ENCODE peak calls at places on chromosomes 2 and 18, in six cellular contexts. F, B, W, K, C and S are unnamed samples.

GRCh38 chr2:59378104-59378503 is 1137.0 kb upstream of the FANCL start:
- DNase-seq in F (no peak), B (no peak), W (no peak), K (no peak), C (no peak), S (no peak)

GRCh38 chr2:38128653-38129052 is 52.7 kb upstream of the CYP1B1 start:
- DNase-seq in F (peak; percentile 48), B (no peak), W (peak; percentile 60), K (no peak), C (peak; percentile 53), S (no peak)

GRCh38 chr2:70258532-70258875 is 567 bp downstream of the PCYOX1 start:
- DNase-seq in F (no peak), B (peak; percentile 40), W (peak; percentile 88), K (peak; percentile 78), C (peak; percentile 85), S (no peak)

GRCh38 chr18:475202-475624 is 25.3 kb downstream of the COLEC12 start:
- DNase-seq in F (no peak), B (no peak), W (no peak), K (no peak), C (peak; percentile 41), S (no peak)

GRCh38 chr2:190996338-190996946 is 17.5 kb downstream of the STAT1 start:
- DNase-seq in F (no peak), B (no peak), W (no peak), K (no peak), C (no peak), S (no peak)

GRCh38 chr2:236281423-236281822 is 17.2 kb upstream of the ASB18 start:
- DNase-seq in F (no peak), B (no peak), W (no peak), K (no peak), C (no peak), S (no peak)

GRCh38 chr18:39435986-39436385 is 1870.4 kb upstream of the CELF4 start:
- DNase-seq in F (no peak), B (no peak), W (no peak), K (no peak), C (no peak), S (no peak)

GRCh38 chr18:50312296-50313030 is 25.0 kb upstream of the CXXC1 start:
- DNase-seq in F (peak; percentile 97), B (no peak), W (no peak), K (no peak), C (no peak), S (no peak)

DNA sequence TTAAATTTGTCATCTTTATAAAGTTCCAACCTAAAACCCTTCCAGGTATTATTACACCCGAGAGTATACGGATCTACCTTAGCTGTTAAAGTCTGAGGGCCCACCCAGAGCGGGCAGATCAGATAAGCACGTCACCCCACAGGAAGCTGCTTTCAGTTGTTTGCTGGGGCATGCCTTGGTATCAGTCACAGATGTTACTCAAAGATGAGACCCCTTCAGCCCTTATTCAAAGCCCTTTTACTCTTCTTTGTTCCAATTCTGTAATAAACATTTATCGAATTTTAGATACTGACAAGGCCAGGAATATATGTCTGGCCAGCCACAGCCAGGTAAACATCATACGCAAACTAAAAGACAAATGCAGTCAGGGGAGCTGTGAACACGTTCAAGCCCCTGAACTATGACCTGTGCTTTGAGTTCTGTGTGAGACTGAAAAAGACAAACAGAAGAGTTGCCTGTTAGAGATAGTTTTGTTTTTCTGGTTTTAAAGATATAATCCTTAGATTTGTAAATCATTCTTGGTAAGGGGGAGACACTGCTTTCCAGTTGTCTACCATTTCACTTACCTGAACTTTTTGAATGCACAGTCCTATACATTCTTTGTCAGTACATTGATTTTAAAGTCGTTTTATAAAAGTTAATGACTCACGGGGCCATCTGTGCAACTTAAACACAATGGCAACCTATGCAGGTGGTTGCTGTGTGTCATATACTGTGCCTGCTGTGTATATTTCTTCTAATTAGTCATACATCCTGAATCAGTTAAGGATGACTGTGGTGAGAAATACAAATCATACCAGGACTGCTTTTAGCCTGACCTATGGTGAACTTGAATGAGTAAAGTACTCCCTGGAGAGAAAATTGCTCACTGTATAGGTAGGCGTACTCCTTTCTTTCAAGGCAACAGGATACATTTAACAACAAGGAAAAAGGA is 100.5 kb upstream of the ITPRID2 start:
- DNase-seq in F (peak; percentile 50), B (no peak), W (peak; percentile 47), K (no peak), C (no peak), S (no peak)
- TF ChIP-seq POLR2A in F (no peak), B (no peak), W (no peak), K (no peak), C (no peak), S (no peak)

DNA sequence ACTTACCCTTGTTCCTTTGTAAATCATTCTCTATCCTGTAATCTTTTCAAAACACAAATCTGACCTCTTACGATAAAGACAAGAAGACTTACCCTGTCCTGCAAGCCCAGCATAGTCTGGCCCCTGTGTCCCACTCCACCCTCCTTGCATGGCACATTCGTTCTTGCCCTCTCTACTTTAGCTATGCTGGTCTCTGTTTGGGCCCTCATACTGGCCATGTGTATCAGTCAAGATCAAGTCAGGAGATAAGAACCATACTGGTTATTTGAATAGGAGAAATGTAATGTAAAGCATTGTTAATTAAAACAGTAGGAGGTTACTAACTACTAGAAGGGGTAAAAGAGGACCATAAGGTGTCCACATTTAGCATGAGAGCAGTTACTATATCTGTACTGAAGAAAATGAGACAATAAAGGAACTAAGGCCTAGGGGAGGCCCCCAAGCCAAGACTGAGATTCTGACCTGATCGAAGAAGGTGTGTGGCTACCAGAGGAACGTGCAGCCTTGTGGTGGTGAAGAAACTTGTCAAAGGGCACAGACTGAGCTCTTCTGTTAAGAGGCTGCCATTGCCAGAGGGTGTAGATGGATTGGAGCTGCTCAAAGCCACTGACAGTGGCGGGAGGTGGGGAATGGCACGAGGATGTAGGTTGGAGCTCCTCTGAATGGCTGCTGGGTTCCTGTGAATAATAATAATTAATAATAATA is 80.8 kb downstream of the KCTD18 start:
- DNase-seq in F (no peak), B (no peak), W (no peak), K (no peak), C (no peak), S (no peak)
- TF ChIP-seq POLR2A in F (no peak), B (no peak), W (no peak), K (no peak), C (no peak), S (no peak)

DNA sequence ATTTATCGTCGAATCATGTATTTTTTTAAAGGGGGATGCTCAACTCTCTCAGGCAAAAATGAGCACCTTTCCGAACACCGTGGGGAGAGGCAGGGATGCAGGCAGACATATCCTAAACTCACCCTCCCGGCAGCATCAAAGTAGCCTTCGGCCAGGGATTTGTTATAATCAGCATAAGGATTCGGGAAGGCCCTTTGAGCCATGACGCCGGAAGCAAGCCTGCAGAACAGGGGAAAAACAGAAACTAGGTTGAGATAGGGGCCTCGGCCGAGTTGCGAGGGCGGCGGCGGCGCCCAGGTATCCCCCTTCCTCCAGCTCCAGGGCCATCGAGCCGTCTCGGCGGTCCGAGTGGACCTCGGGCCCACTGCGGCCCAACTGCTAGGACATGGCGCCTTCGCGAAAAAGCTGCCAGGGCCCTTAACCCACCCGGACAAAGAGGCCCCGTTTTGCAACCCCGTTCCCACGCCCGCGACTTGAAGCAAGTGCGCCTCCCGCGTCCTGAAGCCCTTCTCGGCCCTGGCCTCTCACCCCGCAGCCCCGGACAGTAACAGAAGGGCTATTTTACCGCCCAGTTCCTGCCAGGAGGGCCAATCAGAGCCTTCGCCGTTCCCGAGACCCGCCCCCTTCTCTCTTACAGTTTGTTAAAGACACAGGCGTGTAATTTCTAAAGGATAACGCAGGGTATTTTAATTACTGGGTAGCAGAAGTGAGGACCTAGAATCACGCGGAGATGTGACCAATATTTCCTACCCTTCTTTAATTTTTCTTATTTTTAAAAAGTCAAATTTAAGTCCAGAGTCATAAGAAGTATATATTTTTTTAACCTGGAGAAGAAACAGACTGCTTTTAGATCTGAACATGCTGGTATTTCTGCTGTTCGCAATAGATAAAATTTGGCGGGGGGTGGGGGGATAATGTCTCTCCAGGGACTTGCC is at the start of gene LANCL1:
- DNase-seq in F (peak; percentile 67), B (peak; percentile 86), W (peak; percentile 94), K (peak; percentile 93), C (peak; percentile 93), S (no peak)
- TF ChIP-seq POLR2A in F (peak; percentile 90), B (peak; percentile 46), W (peak; percentile 82), K (peak; percentile 84), C (no peak), S (no peak)

GRCh38 chr2:86069783-86070339 is 35.8 kb downstream of the POLR1A start:
- DNase-seq in F (no peak), B (no peak), W (no peak), K (no peak), C (no peak), S (no peak)

GRCh38 chr2:86066007-86066578 is 39.6 kb downstream of the POLR1A start:
- DNase-seq in F (no peak), B (no peak), W (no peak), K (no peak), C (no peak), S (no peak)

GRCh38 chr2:86066915-86067314 is 38.8 kb downstream of the POLR1A start:
- DNase-seq in F (no peak), B (no peak), W (no peak), K (no peak), C (no peak), S (no peak)

GRCh38 chr2:86069091-86069685 is 36.5 kb downstream of the POLR1A start:
- DNase-seq in F (no peak), B (no peak), W (no peak), K (no peak), C (peak; percentile 36), S (no peak)

DNA sequence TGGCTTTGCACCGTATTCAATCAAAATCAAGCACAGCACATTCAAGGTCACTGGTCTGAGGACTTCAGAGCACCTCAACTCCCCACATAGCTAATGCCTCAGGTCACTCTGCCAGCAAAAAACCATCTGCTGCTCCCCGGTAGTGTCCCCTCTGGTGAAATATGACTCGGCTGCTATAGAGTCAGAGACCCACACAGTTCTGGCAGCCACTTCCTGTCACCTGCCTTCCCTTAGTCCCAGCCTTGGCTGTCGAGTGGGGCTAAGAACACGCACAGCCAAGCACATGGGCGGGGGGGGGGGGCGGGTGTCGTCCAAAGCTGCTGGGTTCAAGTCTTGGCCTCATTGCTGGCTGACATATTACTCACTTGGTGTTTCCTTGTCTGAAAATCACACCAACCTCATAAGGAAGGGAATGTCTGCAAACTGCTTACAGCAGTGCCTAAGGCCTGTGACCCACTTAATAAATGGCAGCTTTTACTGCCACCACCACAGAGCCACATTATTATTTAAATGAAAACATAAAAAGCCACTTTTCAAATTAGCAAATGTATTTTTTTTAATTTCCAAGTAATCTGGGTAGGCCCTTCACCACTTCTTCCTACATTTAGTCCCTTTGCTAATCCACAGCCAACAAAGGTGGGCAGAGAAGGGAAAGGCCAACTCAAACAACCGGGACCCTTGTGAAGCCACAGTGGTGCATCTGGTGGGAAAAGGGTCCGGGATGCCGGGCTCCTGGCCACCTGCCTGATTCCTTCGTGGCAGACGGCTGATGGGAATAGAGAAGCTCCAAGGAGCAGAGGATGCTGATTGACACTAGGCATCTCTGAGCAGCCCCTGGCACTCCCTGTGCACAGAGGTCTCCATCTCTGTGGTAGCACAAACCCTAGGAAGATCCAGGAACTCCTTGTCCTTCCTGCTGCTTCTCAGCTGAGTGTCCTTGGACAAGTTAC is 37.3 kb downstream of the POLR1A start:
- DNase-seq in F (no peak), B (no peak), W (no peak), K (no peak), C (no peak), S (no peak)
- TF ChIP-seq POLR2A in F (no peak), B (no peak), W (no peak), K (no peak), C (no peak), S (no peak)

GRCh38 chr2:160062283-160063005 is at the start of gene PLA2R1:
- DNase-seq in F (no peak), B (peak; percentile 58), W (no peak), K (peak; percentile 79), C (peak; percentile 53), S (no peak)
- TF ChIP-seq POLR2A in F (no peak), B (no peak), W (no peak), K (peak; percentile 85), C (no peak), S (no peak)

GRCh38 chr2:84906108-84906899 is 848 bp downstream of the TMSB10 start:
- DNase-seq in F (no peak), B (no peak), W (peak; percentile 61), K (peak; percentile 54), C (no peak), S (no peak)
- TF ChIP-seq POLR2A in F (peak; percentile 3), B (no peak), W (no peak), K (no peak), C (no peak), S (no peak)